ENCODE peak calls at places on chromosome 2, in ten cellular contexts. One of them, this sample, is unnamed.

GRCh38 chr2:127415593-127416485 is 2.4 kb upstream of the PROC start:
- DNase-seq in foreskin keratinocyte: peak
- DNase-seq in GM13977: peak
- DNase-seq in NCI-H187 treated with DMSO at 0.1 percent for 48 hours: no peak
- DNase-seq in H54: no peak
- DNase-seq in mucosa of descending colon: peak
- DNase-seq in CD8-positive, alpha-beta memory T cell: peak
- DNase-seq in stimulated activated CD4-positive, alpha-beta T cell treated with anti-CD3 and anti-CD28 coated beads, Interleukin-1b, Interleukin-23, amount 100 ng/mL, for 4 hours: peak
- DNase-seq in AG08396: no peak
- DNase-seq in choroid plexus epithelial cell: peak
- DNase-seq in this sample: peak

GRCh38 chr2:138600732-138601437 is 99.3 kb downstream of the SPOPL start:
- DNase-seq in foreskin keratinocyte: peak
- DNase-seq in GM13977: no peak
- DNase-seq in NCI-H187 treated with DMSO at 0.1 percent for 48 hours: no peak
- DNase-seq in H54: no peak
- DNase-seq in mucosa of descending colon: no peak
- DNase-seq in CD8-positive, alpha-beta memory T cell: no peak
- DNase-seq in stimulated activated CD4-positive, alpha-beta T cell treated with anti-CD3 and anti-CD28 coated beads, Interleukin-1b, Interleukin-23, amount 100 ng/mL, for 4 hours: no peak
- DNase-seq in AG08396: no peak
- DNase-seq in choroid plexus epithelial cell: no peak
- DNase-seq in this sample: no peak

GRCh38 chr2:9071032-9071431 is 67.5 kb upstream of the MBOAT2 start:
- DNase-seq in foreskin keratinocyte: peak
- DNase-seq in GM13977: no peak
- DNase-seq in NCI-H187 treated with DMSO at 0.1 percent for 48 hours: no peak
- DNase-seq in H54: peak
- DNase-seq in mucosa of descending colon: no peak
- DNase-seq in CD8-positive, alpha-beta memory T cell: no peak
- DNase-seq in stimulated activated CD4-positive, alpha-beta T cell treated with anti-CD3 and anti-CD28 coated beads, Interleukin-1b, Interleukin-23, amount 100 ng/mL, for 4 hours: no peak
- DNase-seq in AG08396: peak
- DNase-seq in choroid plexus epithelial cell: peak
- DNase-seq in this sample: no peak

GRCh38 chr2:100865819-100866462 is 46.0 kb downstream of the NPAS2 start:
- DNase-seq in foreskin keratinocyte: peak
- DNase-seq in GM13977: no peak
- DNase-seq in NCI-H187 treated with DMSO at 0.1 percent for 48 hours: no peak
- DNase-seq in H54: peak
- DNase-seq in mucosa of descending colon: no peak
- DNase-seq in CD8-positive, alpha-beta memory T cell: no peak
- DNase-seq in stimulated activated CD4-positive, alpha-beta T cell treated with anti-CD3 and anti-CD28 coated beads, Interleukin-1b, Interleukin-23, amount 100 ng/mL, for 4 hours: no peak
- DNase-seq in AG08396: peak
- DNase-seq in choroid plexus epithelial cell: peak
- DNase-seq in this sample: no peak

GRCh38 chr2:238286987-238287386 is 1.4 kb downstream of the PER2 start:
- DNase-seq in foreskin keratinocyte: no peak
- DNase-seq in GM13977: no peak
- DNase-seq in NCI-H187 treated with DMSO at 0.1 percent for 48 hours: no peak
- DNase-seq in H54: no peak
- DNase-seq in mucosa of descending colon: peak
- DNase-seq in CD8-positive, alpha-beta memory T cell: no peak
- DNase-seq in stimulated activated CD4-positive, alpha-beta T cell treated with anti-CD3 and anti-CD28 coated beads, Interleukin-1b, Interleukin-23, amount 100 ng/mL, for 4 hours: no peak
- DNase-seq in AG08396: no peak
- DNase-seq in choroid plexus epithelial cell: no peak
- DNase-seq in this sample: no peak

GRCh38 chr2:65562890-65563289 is 130.5 kb upstream of the SPRED2 start:
- DNase-seq in foreskin keratinocyte: no peak
- DNase-seq in GM13977: no peak
- DNase-seq in NCI-H187 treated with DMSO at 0.1 percent for 48 hours: no peak
- DNase-seq in H54: no peak
- DNase-seq in mucosa of descending colon: no peak
- DNase-seq in CD8-positive, alpha-beta memory T cell: no peak
- DNase-seq in stimulated activated CD4-positive, alpha-beta T cell treated with anti-CD3 and anti-CD28 coated beads, Interleukin-1b, Interleukin-23, amount 100 ng/mL, for 4 hours: no peak
- DNase-seq in AG08396: no peak
- DNase-seq in choroid plexus epithelial cell: no peak
- DNase-seq in this sample: no peak

GRCh38 chr2:151297882-151298281 is 8.4 kb upstream of the NMI start:
- DNase-seq in foreskin keratinocyte: no peak
- DNase-seq in GM13977: peak
- DNase-seq in NCI-H187 treated with DMSO at 0.1 percent for 48 hours: no peak
- DNase-seq in H54: no peak
- DNase-seq in mucosa of descending colon: no peak
- DNase-seq in CD8-positive, alpha-beta memory T cell: no peak
- DNase-seq in stimulated activated CD4-positive, alpha-beta T cell treated with anti-CD3 and anti-CD28 coated beads, Interleukin-1b, Interleukin-23, amount 100 ng/mL, for 4 hours: no peak
- DNase-seq in AG08396: no peak
- DNase-seq in choroid plexus epithelial cell: no peak
- DNase-seq in this sample: no peak

GRCh38 chr2:32926708-32927084 is 20.1 kb upstream of the LTBP1 start:
- DNase-seq in foreskin keratinocyte: no peak
- DNase-seq in GM13977: no peak
- DNase-seq in NCI-H187 treated with DMSO at 0.1 percent for 48 hours: no peak
- DNase-seq in H54: no peak
- DNase-seq in mucosa of descending colon: no peak
- DNase-seq in CD8-positive, alpha-beta memory T cell: no peak
- DNase-seq in stimulated activated CD4-positive, alpha-beta T cell treated with anti-CD3 and anti-CD28 coated beads, Interleukin-1b, Interleukin-23, amount 100 ng/mL, for 4 hours: no peak
- DNase-seq in AG08396: peak
- DNase-seq in choroid plexus epithelial cell: peak
- DNase-seq in this sample: no peak

GRCh38 chr2:84292545-84292944 is 166.5 kb downstream of the SUCLG1 start:
- DNase-seq in foreskin keratinocyte: no peak
- DNase-seq in GM13977: no peak
- DNase-seq in NCI-H187 treated with DMSO at 0.1 percent for 48 hours: no peak
- DNase-seq in H54: no peak
- DNase-seq in mucosa of descending colon: no peak
- DNase-seq in CD8-positive, alpha-beta memory T cell: no peak
- DNase-seq in stimulated activated CD4-positive, alpha-beta T cell treated with anti-CD3 and anti-CD28 coated beads, Interleukin-1b, Interleukin-23, amount 100 ng/mL, for 4 hours: no peak
- DNase-seq in AG08396: no peak
- DNase-seq in choroid plexus epithelial cell: no peak
- DNase-seq in this sample: no peak

GRCh38 chr2:179751184-179751809 is 110.1 kb downstream of the ZNF385B start:
- DNase-seq in foreskin keratinocyte: no peak
- DNase-seq in GM13977: peak
- DNase-seq in NCI-H187 treated with DMSO at 0.1 percent for 48 hours: no peak
- DNase-seq in H54: no peak
- DNase-seq in mucosa of descending colon: no peak
- DNase-seq in CD8-positive, alpha-beta memory T cell: no peak
- DNase-seq in stimulated activated CD4-positive, alpha-beta T cell treated with anti-CD3 and anti-CD28 coated beads, Interleukin-1b, Interleukin-23, amount 100 ng/mL, for 4 hours: no peak
- DNase-seq in AG08396: peak
- DNase-seq in choroid plexus epithelial cell: peak
- DNase-seq in this sample: no peak

GRCh38 chr2:240419723-240420122 is 15.7 kb upstream of the GPC1 start:
- DNase-seq in foreskin keratinocyte: no peak
- DNase-seq in GM13977: no peak
- DNase-seq in NCI-H187 treated with DMSO at 0.1 percent for 48 hours: no peak
- DNase-seq in H54: no peak
- DNase-seq in mucosa of descending colon: no peak
- DNase-seq in CD8-positive, alpha-beta memory T cell: no peak
- DNase-seq in stimulated activated CD4-positive, alpha-beta T cell treated with anti-CD3 and anti-CD28 coated beads, Interleukin-1b, Interleukin-23, amount 100 ng/mL, for 4 hours: no peak
- DNase-seq in AG08396: no peak
- DNase-seq in choroid plexus epithelial cell: no peak
- DNase-seq in this sample: no peak

GRCh38 chr2:28772351-28772750 is 20.7 kb downstream of the PPP1CB start:
- DNase-seq in foreskin keratinocyte: no peak
- DNase-seq in GM13977: no peak
- DNase-seq in NCI-H187 treated with DMSO at 0.1 percent for 48 hours: no peak
- DNase-seq in H54: no peak
- DNase-seq in mucosa of descending colon: no peak
- DNase-seq in CD8-positive, alpha-beta memory T cell: no peak
- DNase-seq in stimulated activated CD4-positive, alpha-beta T cell treated with anti-CD3 and anti-CD28 coated beads, Interleukin-1b, Interleukin-23, amount 100 ng/mL, for 4 hours: no peak
- DNase-seq in AG08396: no peak
- DNase-seq in choroid plexus epithelial cell: no peak
- DNase-seq in this sample: no peak

GRCh38 chr2:109185338-109185737 is 56.3 kb downstream of the SH3RF3 start:
- DNase-seq in foreskin keratinocyte: no peak
- DNase-seq in GM13977: no peak
- DNase-seq in NCI-H187 treated with DMSO at 0.1 percent for 48 hours: no peak
- DNase-seq in H54: no peak
- DNase-seq in mucosa of descending colon: no peak
- DNase-seq in CD8-positive, alpha-beta memory T cell: no peak
- DNase-seq in stimulated activated CD4-positive, alpha-beta T cell treated with anti-CD3 and anti-CD28 coated beads, Interleukin-1b, Interleukin-23, amount 100 ng/mL, for 4 hours: no peak
- DNase-seq in AG08396: peak
- DNase-seq in choroid plexus epithelial cell: peak
- DNase-seq in this sample: no peak